ENCODE peak calls at places on chromosomes 4 and X, in eight cellular contexts. One of them, this sample, is unnamed.

GRCh38 chrX:65668362-65669310 is 1.2 kb downstream of the MSN start:
- DNase-seq in GM23338: peak
- DNase-seq in PC-3: peak
- DNase-seq in hepatocyte: peak
- DNase-seq in GM23248: peak
- DNase-seq in neural progenitor cell: peak
- DNase-seq in fibroblast of lung: peak
- DNase-seq in astrocyte: peak
- DNase-seq in this sample: peak

GRCh38 chr4:122765702-122766352 is 33.3 kb downstream of the BBS12 start:
- DNase-seq in PC-3: peak
- DNase-seq in GM23248: peak
- DNase-seq in astrocyte: peak
- DNase-seq in GM23338: no peak
- DNase-seq in neural progenitor cell: no peak
- DNase-seq in hepatocyte: peak
- DNase-seq in fibroblast of lung: peak
- DNase-seq in this sample: no peak

GRCh38 chrX:9997041-9997440 is 29.9 kb downstream of the CLDN34 start:
- DNase-seq in fibroblast of lung: no peak
- DNase-seq in GM23338: no peak
- DNase-seq in hepatocyte: no peak
- DNase-seq in neural progenitor cell: no peak
- DNase-seq in GM23248: no peak
- DNase-seq in PC-3: no peak
- DNase-seq in astrocyte: no peak
- DNase-seq in this sample: no peak

GRCh38 chr4:183348706-183349659 is 26.8 kb upstream of the CLDN24 start:
- DNase-seq in GM23338: no peak
- DNase-seq in GM23248: peak
- DNase-seq in PC-3: peak
- DNase-seq in astrocyte: peak
- DNase-seq in fibroblast of lung: peak
- DNase-seq in hepatocyte: no peak
- DNase-seq in neural progenitor cell: no peak
- DNase-seq in this sample: no peak

GRCh38 chr4:74933562-74934015 is 673 bp downstream of the PARM1 start:
- DNase-seq in astrocyte: no peak
- DNase-seq in hepatocyte: peak
- DNase-seq in GM23248: peak
- DNase-seq in fibroblast of lung: peak
- DNase-seq in neural progenitor cell: peak
- DNase-seq in GM23338: peak
- DNase-seq in PC-3: no peak
- DNase-seq in this sample: peak

GRCh38 chr4:16818005-16818404 is 80.4 kb downstream of the LDB2 start:
- DNase-seq in neural progenitor cell: no peak
- DNase-seq in GM23338: peak
- DNase-seq in astrocyte: no peak
- DNase-seq in fibroblast of lung: no peak
- DNase-seq in GM23248: no peak
- DNase-seq in hepatocyte: no peak
- DNase-seq in PC-3: no peak
- DNase-seq in this sample: no peak

GRCh38 chrX:107716045-107716684 is 59.4 kb downstream of the TSC22D3 start:
- DNase-seq in GM23338: peak
- DNase-seq in neural progenitor cell: peak
- DNase-seq in GM23248: peak
- DNase-seq in fibroblast of lung: peak
- DNase-seq in astrocyte: peak
- DNase-seq in PC-3: peak
- DNase-seq in hepatocyte: peak
- DNase-seq in this sample: peak

GRCh38 chr4:38310446-38311043 is 350.3 kb downstream of the PTTG2 start:
- DNase-seq in PC-3: no peak
- DNase-seq in GM23338: peak
- DNase-seq in fibroblast of lung: peak
- DNase-seq in hepatocyte: no peak
- DNase-seq in GM23248: peak
- DNase-seq in neural progenitor cell: no peak
- DNase-seq in astrocyte: peak
- DNase-seq in this sample: peak

GRCh38 chrX:137431693-137432488 is 134.0 kb upstream of the ZIC3 start:
- DNase-seq in GM23338: peak
- DNase-seq in GM23248: no peak
- DNase-seq in fibroblast of lung: no peak
- DNase-seq in neural progenitor cell: peak
- DNase-seq in hepatocyte: no peak
- DNase-seq in PC-3: no peak
- DNase-seq in astrocyte: no peak
- DNase-seq in this sample: no peak

GRCh38 chrX:30521440-30522182 is 56.0 kb downstream of the TASL start:
- DNase-seq in PC-3: peak
- DNase-seq in astrocyte: peak
- DNase-seq in GM23248: peak
- DNase-seq in fibroblast of lung: peak
- DNase-seq in GM23338: no peak
- DNase-seq in neural progenitor cell: peak
- DNase-seq in hepatocyte: no peak
- DNase-seq in this sample: no peak

GRCh38 chr4:37968747-37969146 is 8.5 kb downstream of the PTTG2 start:
- DNase-seq in astrocyte: no peak
- DNase-seq in PC-3: no peak
- DNase-seq in hepatocyte: no peak
- DNase-seq in GM23338: no peak
- DNase-seq in fibroblast of lung: no peak
- DNase-seq in neural progenitor cell: no peak
- DNase-seq in GM23248: no peak
- DNase-seq in this sample: no peak

GRCh38 chr4:114770624-114771023 is 172.0 kb downstream of the UGT8 start:
- DNase-seq in GM23338: no peak
- DNase-seq in hepatocyte: no peak
- DNase-seq in fibroblast of lung: no peak
- DNase-seq in astrocyte: no peak
- DNase-seq in neural progenitor cell: no peak
- DNase-seq in GM23248: no peak
- DNase-seq in PC-3: no peak
- DNase-seq in this sample: no peak

GRCh38 chr4:48634688-48635308 is 144.7 kb downstream of the ZAR1 start:
- DNase-seq in hepatocyte: no peak
- DNase-seq in neural progenitor cell: no peak
- DNase-seq in PC-3: no peak
- DNase-seq in astrocyte: no peak
- DNase-seq in GM23248: no peak
- DNase-seq in fibroblast of lung: no peak
- DNase-seq in GM23338: no peak
- DNase-seq in this sample: no peak

GRCh38 chr4:172982151-172982590 is 186.4 kb upstream of the GALNT7 start:
- DNase-seq in astrocyte: peak
- DNase-seq in PC-3: peak
- DNase-seq in GM23338: no peak
- DNase-seq in fibroblast of lung: peak
- DNase-seq in GM23248: peak
- DNase-seq in neural progenitor cell: no peak
- DNase-seq in hepatocyte: no peak
- DNase-seq in this sample: peak

GRCh38 chr4:55781809-55782208 is 37.8 kb upstream of the EXOC1L start:
- DNase-seq in fibroblast of lung: no peak
- DNase-seq in GM23248: no peak
- DNase-seq in hepatocyte: no peak
- DNase-seq in PC-3: no peak
- DNase-seq in astrocyte: no peak
- DNase-seq in GM23338: no peak
- DNase-seq in neural progenitor cell: no peak
- DNase-seq in this sample: no peak

GRCh38 chr4:8648296-8648695 is 55.7 kb downstream of the CPZ start:
- DNase-seq in GM23248: no peak
- DNase-seq in GM23338: no peak
- DNase-seq in astrocyte: no peak
- DNase-seq in hepatocyte: no peak
- DNase-seq in PC-3: no peak
- DNase-seq in neural progenitor cell: no peak
- DNase-seq in fibroblast of lung: no peak
- DNase-seq in this sample: no peak

GRCh38 chr4:165540206-165540865 is 161.5 kb downstream of the CPE start:
- DNase-seq in astrocyte: no peak
- DNase-seq in fibroblast of lung: no peak
- DNase-seq in hepatocyte: no peak
- DNase-seq in PC-3: peak
- DNase-seq in neural progenitor cell: no peak
- DNase-seq in GM23338: no peak
- DNase-seq in GM23248: no peak
- DNase-seq in this sample: no peak

GRCh38 chrX:140712413-140713173 is 3.0 kb downstream of the LINC00632 start:
- DNase-seq in GM23248: peak
- DNase-seq in fibroblast of lung: peak
- DNase-seq in PC-3: peak
- DNase-seq in GM23338: peak
- DNase-seq in neural progenitor cell: peak
- DNase-seq in astrocyte: peak
- DNase-seq in hepatocyte: peak
- DNase-seq in this sample: no peak

GRCh38 chrX:27883468-27884092 is 75.8 kb downstream of the MAGEB10 start:
- DNase-seq in fibroblast of lung: peak
- DNase-seq in PC-3: no peak
- DNase-seq in neural progenitor cell: peak
- DNase-seq in GM23248: no peak
- DNase-seq in hepatocyte: no peak
- DNase-seq in astrocyte: peak
- DNase-seq in GM23338: peak
- DNase-seq in this sample: no peak

GRCh38 chrX:37746268-37746931 is 33.5 kb upstream of the CYBB start:
- DNase-seq in astrocyte: no peak
- DNase-seq in GM23338: no peak
- DNase-seq in GM23248: no peak
- DNase-seq in neural progenitor cell: no peak
- DNase-seq in hepatocyte: peak
- DNase-seq in fibroblast of lung: peak
- DNase-seq in PC-3: peak
- DNase-seq in this sample: peak

DNA sequence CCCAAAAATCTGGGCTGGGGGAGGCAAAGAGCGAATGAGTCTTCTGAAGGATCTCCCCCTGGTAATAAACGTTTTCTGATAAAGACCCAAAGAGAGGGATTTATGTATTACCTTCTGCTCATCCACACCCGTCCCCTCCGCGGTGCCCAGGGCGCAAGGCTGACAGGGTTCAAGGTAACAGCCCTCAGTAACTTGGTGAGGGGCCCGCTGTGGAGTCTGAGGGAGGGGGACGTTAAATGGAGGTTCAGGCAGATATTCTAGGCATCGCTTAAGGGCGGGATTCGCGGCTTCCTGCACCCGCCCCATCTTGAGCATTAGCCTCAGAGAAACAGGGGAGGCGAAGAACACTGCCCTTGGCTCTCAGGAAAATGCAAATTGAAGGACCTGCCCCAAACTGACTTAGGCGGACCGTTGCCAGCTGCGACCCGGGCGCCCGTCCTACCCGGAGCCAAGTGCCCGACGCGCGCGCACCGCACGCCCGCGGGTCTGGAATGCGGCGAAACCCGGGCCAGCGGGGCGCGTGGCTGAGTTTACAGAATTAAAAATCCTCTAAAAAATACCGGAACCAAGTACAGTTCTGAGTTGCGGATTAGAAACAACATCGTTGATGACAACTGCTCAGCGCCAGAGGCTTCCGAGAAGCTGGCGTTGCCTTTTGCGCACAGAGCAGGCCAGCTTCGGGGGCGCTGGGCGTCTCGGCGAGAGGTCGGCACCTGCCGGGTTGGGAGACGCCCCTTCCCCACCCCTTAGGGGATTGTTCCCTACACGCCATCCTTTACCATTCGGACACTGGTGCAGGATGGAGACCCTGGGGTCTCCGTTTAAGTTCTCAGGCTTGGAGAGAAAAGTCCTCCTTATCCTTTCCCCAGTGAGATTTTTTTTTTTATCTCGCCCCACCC is 2.8 kb downstream of the HELT start:
- DNase-seq in hepatocyte: no peak
- DNase-seq in GM23248: no peak
- DNase-seq in astrocyte: no peak
- DNase-seq in fibroblast of lung: no peak
- DNase-seq in PC-3: no peak
- DNase-seq in neural progenitor cell: peak
- DNase-seq in GM23338: peak
- DNase-seq in this sample: no peak
- TF ChIP-seq EZH2 in hepatocyte: peak
- TF ChIP-seq EZH2 in GM23248: no peak
- TF ChIP-seq EZH2 in astrocyte: no peak
- TF ChIP-seq EZH2 in fibroblast of lung: peak
- TF ChIP-seq EZH2 in PC-3: no peak
- TF ChIP-seq EZH2 in neural progenitor cell: peak
- TF ChIP-seq EZH2 in GM23338: peak
- TF ChIP-seq EZH2 in this sample: no peak

GRCh38 chr4:154009191-154009590 is 220.3 kb upstream of the SFRP2 start:
- DNase-seq in neural progenitor cell: no peak
- DNase-seq in hepatocyte: no peak
- DNase-seq in astrocyte: no peak
- DNase-seq in fibroblast of lung: no peak
- DNase-seq in GM23248: peak
- DNase-seq in PC-3: no peak
- DNase-seq in GM23338: no peak
- DNase-seq in this sample: no peak
- H3K4me2 ChIP-seq in neural progenitor cell: no peak
- H3K4me2 ChIP-seq in hepatocyte: no peak
- H3K4me2 ChIP-seq in astrocyte: no peak
- H3K4me2 ChIP-seq in fibroblast of lung: no peak
- H3K4me2 ChIP-seq in GM23248: no peak
- H3K4me2 ChIP-seq in PC-3: no peak
- H3K4me2 ChIP-seq in GM23338: no peak
- H3K4me2 ChIP-seq in this sample: no peak

GRCh38 chr4:80201326-80202151 is 4.2 kb downstream of the PRDM8 start:
- DNase-seq in GM23248: peak
- DNase-seq in neural progenitor cell: peak
- DNase-seq in fibroblast of lung: peak
- DNase-seq in astrocyte: peak
- DNase-seq in hepatocyte: peak
- DNase-seq in PC-3: no peak
- DNase-seq in GM23338: peak
- DNase-seq in this sample: no peak
- TF ChIP-seq EZH2 in GM23248: no peak
- TF ChIP-seq EZH2 in neural progenitor cell: peak
- TF ChIP-seq EZH2 in fibroblast of lung: no peak
- TF ChIP-seq EZH2 in astrocyte: no peak
- TF ChIP-seq EZH2 in hepatocyte: peak
- TF ChIP-seq EZH2 in PC-3: no peak
- TF ChIP-seq EZH2 in GM23338: peak
- TF ChIP-seq EZH2 in this sample: no peak

GRCh38 chrX:44992775-44993174 is 119.8 kb downstream of the KDM6A start:
- DNase-seq in PC-3: no peak
- DNase-seq in GM23248: no peak
- DNase-seq in GM23338: no peak
- DNase-seq in fibroblast of lung: no peak
- DNase-seq in neural progenitor cell: no peak
- DNase-seq in hepatocyte: no peak
- DNase-seq in astrocyte: no peak
- DNase-seq in this sample: no peak

GRCh38 chrX:44989995-44990770 is 117.2 kb downstream of the KDM6A start:
- DNase-seq in neural progenitor cell: no peak
- DNase-seq in GM23248: no peak
- DNase-seq in hepatocyte: no peak
- DNase-seq in astrocyte: no peak
- DNase-seq in PC-3: no peak
- DNase-seq in fibroblast of lung: no peak
- DNase-seq in GM23338: no peak
- DNase-seq in this sample: no peak
- H3K4me2 ChIP-seq in neural progenitor cell: no peak
- H3K4me2 ChIP-seq in GM23248: no peak
- H3K4me2 ChIP-seq in hepatocyte: no peak
- H3K4me2 ChIP-seq in astrocyte: no peak
- H3K4me2 ChIP-seq in PC-3: no peak
- H3K4me2 ChIP-seq in fibroblast of lung: no peak
- H3K4me2 ChIP-seq in GM23338: no peak
- H3K4me2 ChIP-seq in this sample: no peak

This sample was measured in MM.1S.